ENCODE peak calls at places on chromosomes 4 and X, in six cellular contexts. J, C, W, T, A and X are unnamed samples.

GRCh38 chrX:5415738-5416137 is 812.9 kb downstream of the NLGN4X start:
- DNase-seq in J (no peak), C (no peak), W (no peak), T (no peak), A (no peak), X (no peak)

GRCh38 chrX:11683057-11683456 is 17.3 kb upstream of the ARHGAP6 start:
- DNase-seq in J (no peak), C (no peak), W (no peak), T (no peak), A (no peak), X (no peak)

GRCh38 chrX:100883654-100884053 is 9.5 kb upstream of the NOX1 start:
- DNase-seq in J (no peak), C (no peak), W (no peak), T (no peak), A (no peak), X (no peak)

GRCh38 chrX:42093756-42094155 is 170.4 kb upstream of the CASK start:
- DNase-seq in J (no peak), C (no peak), W (peak), T (no peak), A (no peak), X (no peak)

GRCh38 chr4:127870688-127871087 is 10.0 kb upstream of the PLK4 start:
- DNase-seq in J (no peak), C (no peak), W (no peak), T (no peak), A (no peak), X (no peak)

GRCh38 chrX:149275836-149276235 is 229.3 kb downstream of the IDS start:
- DNase-seq in J (no peak), C (no peak), W (no peak), T (no peak), A (no peak), X (no peak)

GRCh38 chr4:8433181-8433580 is 7.3 kb downstream of the ACOX3 start:
- DNase-seq in J (no peak), C (no peak), W (no peak), T (no peak), A (no peak), X (no peak)

GRCh38 chrX:115582871-115583729 is 22.1 kb downstream of the PLS3 start:
- DNase-seq in J (no peak), C (no peak), W (no peak), T (no peak), A (no peak), X (no peak)

GRCh38 chr4:145731026-145731425 is 51.1 kb downstream of the C4orf51 start:
- DNase-seq in J (no peak), C (no peak), W (no peak), T (no peak), A (no peak), X (no peak)

GRCh38 chr4:169914871-169915270 is 111.3 kb downstream of the MFAP3L start:
- DNase-seq in J (no peak), C (no peak), W (no peak), T (no peak), A (no peak), X (no peak)

GRCh38 chr4:30718889-30719252 is 1.3 kb upstream of the PCDH7 start:
- DNase-seq in J (peak), C (no peak), W (no peak), T (no peak), A (no peak), X (peak)

GRCh38 chr4:3416821-3417221 is 24.9 kb upstream of the HGFAC start:
- DNase-seq in J (no peak), C (no peak), W (no peak), T (no peak), A (no peak), X (no peak)

GRCh38 chr4:13548059-13548983 is 4.0 kb upstream of the NKX3-2 start:
- DNase-seq in J (peak), C (no peak), W (no peak), T (no peak), A (no peak), X (peak)

GRCh38 chr4:96713271-96713670 is 873.4 kb downstream of the PDHA2 start:
- DNase-seq in J (no peak), C (no peak), W (no peak), T (no peak), A (no peak), X (no peak)

GRCh38 chr4:180084561-180084960 is 2158.6 kb upstream of the TENM3 start:
- DNase-seq in J (no peak), C (no peak), W (no peak), T (no peak), A (no peak), X (no peak)

GRCh38 chr4:154491731-154492249 is at the start of gene DCHS2:
- DNase-seq in J (peak), C (peak), W (no peak), T (no peak), A (peak), X (peak)

GRCh38 chrX:110394653-110395052 is 36.0 kb downstream of the RTL9 start:
- DNase-seq in J (no peak), C (no peak), W (no peak), T (no peak), A (peak), X (no peak)

GRCh38 chr4:183626168-183626567 is 32.8 kb downstream of the RWDD4 start:
- DNase-seq in J (no peak), C (no peak), W (no peak), T (no peak), A (no peak), X (no peak)

GRCh38 chr4:79827283-79827682 is 245.7 kb downstream of the ANTXR2 start:
- DNase-seq in J (no peak), C (no peak), W (no peak), T (no peak), A (no peak), X (no peak)

GRCh38 chrX:103556941-103557340 is 28.4 kb upstream of the TCEAL4 start:
- DNase-seq in J (no peak), C (no peak), W (no peak), T (no peak), A (no peak), X (no peak)

GRCh38 chrX:113400193-113400704 is 559.6 kb upstream of the AMOT start:
- DNase-seq in J (no peak), C (no peak), W (no peak), T (peak), A (no peak), X (no peak)

GRCh38 chr4:170979736-170980135 is 833.5 kb upstream of the GALNTL6 start:
- DNase-seq in J (no peak), C (no peak), W (no peak), T (no peak), A (no peak), X (no peak)

GRCh38 chr4:109916003-109916399 is 3.3 kb downstream of the EGF start:
- DNase-seq in J (no peak), C (no peak), W (no peak), T (no peak), A (no peak), X (no peak)

GRCh38 chrX:24494544-24495113 is 29.5 kb downstream of the PDK3 start:
- DNase-seq in J (no peak), C (no peak), W (no peak), T (no peak), A (no peak), X (peak)

GRCh38 chr4:21819086-21819485 is 129.5 kb downstream of the KCNIP4 start:
- DNase-seq in J (no peak), C (no peak), W (no peak), T (no peak), A (no peak), X (no peak)

GRCh38 chr4:94413085-94413685 is 38.6 kb upstream of the PDLIM5 start:
- DNase-seq in J (no peak), C (no peak), W (no peak), T (no peak), A (no peak), X (no peak)

GRCh38 chrX:39758791-39759525 is 338.8 kb downstream of the BCOR start:
- DNase-seq in J (no peak), C (no peak), W (no peak), T (no peak), A (no peak), X (no peak)

GRCh38 chrX:50779694-50780093 is 34.3 kb downstream of the SHROOM4 start:
- DNase-seq in J (no peak), C (no peak), W (no peak), T (no peak), A (no peak), X (no peak)

GRCh38 chr4:147326581-147326980 is 154.3 kb upstream of the EDNRA start:
- DNase-seq in J (no peak), C (no peak), W (no peak), T (no peak), A (no peak), X (no peak)

GRCh38 chrX:67524428-67524827 is 19.4 kb upstream of the AR start:
- DNase-seq in J (no peak), C (no peak), W (no peak), T (no peak), A (no peak), X (peak)

GRCh38 chr4:88318751-88319350 is 34.5 kb upstream of the PPM1K start:
- DNase-seq in J (no peak), C (peak), W (no peak), T (no peak), A (no peak), X (peak)

GRCh38 chr4:105976913-105977312 is 81.6 kb downstream of the NPNT start:
- DNase-seq in J (no peak), C (no peak), W (no peak), T (no peak), A (no peak), X (no peak)

GRCh38 chrX:16870861-16871584 is 861 bp upstream of the RBBP7 start:
- DNase-seq in J (peak), C (peak), W (no peak), T (no peak), A (no peak), X (no peak)

GRCh38 chr4:143482753-143483362 is 30.6 kb upstream of the SMARCA5 start:
- DNase-seq in J (peak), C (no peak), W (no peak), T (peak), A (no peak), X (peak)

GRCh38 chr4:26687728-26688127 is 103.8 kb downstream of the TBC1D19 start:
- DNase-seq in J (no peak), C (no peak), W (no peak), T (no peak), A (no peak), X (no peak)

GRCh38 chr4:26692014-26692726 is 108.3 kb downstream of the TBC1D19 start:
- DNase-seq in J (no peak), C (no peak), W (no peak), T (no peak), A (peak), X (no peak)
- TF ChIP-seq JUND in J (no peak), C (no peak), W (no peak), T (no peak), A (no peak), X (no peak)

GRCh38 chrX:20829665-20830481 is 544.3 kb upstream of the CNKSR2 start:
- DNase-seq in J (no peak), C (no peak), W (no peak), T (no peak), A (no peak), X (no peak)
- TF ChIP-seq JUND in J (no peak), C (no peak), W (no peak), T (no peak), A (no peak), X (no peak)

DNA sequence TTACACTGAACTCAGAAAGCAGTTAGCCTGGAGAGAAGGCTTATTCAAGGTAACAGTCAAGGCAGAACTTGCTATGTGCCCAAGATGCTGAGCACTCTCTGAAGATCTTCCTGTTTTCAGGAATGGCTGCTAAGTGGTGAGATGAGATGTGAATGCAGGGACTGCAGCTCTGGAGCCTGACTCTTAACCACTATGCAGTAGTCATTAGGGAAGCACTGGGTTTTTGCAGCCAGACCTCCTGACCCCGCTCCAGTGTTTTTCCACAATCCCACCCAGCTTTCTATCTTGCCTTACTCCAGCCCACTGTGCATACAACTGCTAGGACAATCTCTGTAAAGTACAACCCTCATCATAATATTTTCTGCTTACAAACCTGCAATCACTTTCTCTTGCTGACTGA is 95.2 kb upstream of the LNX1 start:
- DNase-seq in J (no peak), C (no peak), W (no peak), T (no peak), A (no peak), X (no peak)
- TF ChIP-seq JUND in J (no peak), C (no peak), W (no peak), T (no peak), A (no peak), X (no peak)

GRCh38 chrX:9704876-9705465 is 60.7 kb downstream of the GPR143 start:
- DNase-seq in J (no peak), C (no peak), W (no peak), T (no peak), A (no peak), X (no peak)

GRCh38 chrX:9708923-9709553 is 56.6 kb downstream of the GPR143 start:
- DNase-seq in J (peak), C (peak), W (peak), T (peak), A (peak), X (peak)

GRCh38 chrX:9708086-9708485 is 57.6 kb downstream of the GPR143 start:
- DNase-seq in J (no peak), C (no peak), W (no peak), T (no peak), A (no peak), X (no peak)

GRCh38 chrX:9707306-9708015 is 58.2 kb downstream of the GPR143 start:
- DNase-seq in J (no peak), C (no peak), W (no peak), T (no peak), A (no peak), X (no peak)

DNA sequence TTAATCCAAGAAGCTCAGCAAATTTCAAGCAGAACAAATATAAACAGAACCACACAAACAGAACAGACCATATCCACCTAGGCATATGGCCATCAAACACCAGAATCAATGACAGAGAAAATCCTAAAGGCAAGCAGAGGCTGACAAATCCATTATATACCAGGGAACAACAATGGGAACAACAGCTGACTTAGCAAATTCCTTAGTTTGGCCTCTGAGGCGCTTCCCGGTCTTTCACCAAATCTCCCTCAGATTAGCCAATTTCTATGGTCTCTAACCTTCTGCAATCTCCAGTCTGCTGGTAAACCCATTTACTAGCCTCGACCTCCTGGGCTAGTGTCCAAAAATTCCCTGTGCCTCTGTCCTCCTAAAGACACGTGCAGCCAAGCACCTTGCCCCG is 59.2 kb downstream of the GPR143 start:
- DNase-seq in J (no peak), C (no peak), W (no peak), T (no peak), A (no peak), X (no peak)
- TF ChIP-seq JUND in J (no peak), C (no peak), W (no peak), T (no peak), A (no peak), X (no peak)

GRCh38 chr4:74377714-74378113 is 12.8 kb downstream of the EREG start:
- DNase-seq in J (no peak), C (no peak), W (no peak), T (no peak), A (no peak), X (no peak)

GRCh38 chr4:74376888-74377483 is 12.0 kb downstream of the EREG start:
- DNase-seq in J (peak), C (no peak), W (no peak), T (no peak), A (peak), X (peak)

GRCh38 chr4:74374561-74375327 is 9.8 kb downstream of the EREG start:
- DNase-seq in J (no peak), C (no peak), W (no peak), T (peak), A (no peak), X (no peak)

GRCh38 chr4:74374128-74374527 is 9.2 kb downstream of the EREG start:
- DNase-seq in J (no peak), C (no peak), W (no peak), T (no peak), A (no peak), X (no peak)

DNA sequence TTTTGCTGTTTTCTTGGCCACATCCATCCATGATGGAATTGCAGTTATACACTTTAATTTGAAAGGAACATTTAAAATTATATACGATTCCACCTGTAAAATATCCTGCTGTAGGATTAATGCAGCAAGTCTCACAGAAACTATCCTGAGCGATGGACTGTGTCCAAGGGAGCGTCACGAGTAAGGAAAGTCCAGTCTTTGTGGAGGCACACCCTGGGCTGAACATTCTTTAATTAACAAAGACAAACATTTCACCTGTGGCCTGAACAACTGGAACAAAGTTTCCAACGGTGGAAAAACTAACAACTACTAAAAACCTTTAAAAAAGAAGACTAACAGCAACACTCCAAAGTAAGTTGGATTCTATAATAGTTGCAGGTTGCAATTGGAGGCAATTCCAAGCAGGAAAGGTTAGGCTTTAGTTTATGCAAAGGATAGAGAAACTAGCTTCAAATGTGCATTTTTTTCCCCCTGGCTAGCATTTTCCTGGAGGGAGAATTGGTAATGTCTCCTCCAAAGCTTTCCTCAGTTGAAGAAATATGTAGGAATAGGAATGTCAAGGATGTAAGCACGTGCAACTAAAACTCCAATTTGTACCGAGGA is 11.0 kb downstream of the EREG start:
- DNase-seq in J (no peak), C (no peak), W (no peak), T (no peak), A (no peak), X (no peak)
- TF ChIP-seq JUND in J (no peak), C (no peak), W (no peak), T (no peak), A (no peak), X (no peak)

DNA sequence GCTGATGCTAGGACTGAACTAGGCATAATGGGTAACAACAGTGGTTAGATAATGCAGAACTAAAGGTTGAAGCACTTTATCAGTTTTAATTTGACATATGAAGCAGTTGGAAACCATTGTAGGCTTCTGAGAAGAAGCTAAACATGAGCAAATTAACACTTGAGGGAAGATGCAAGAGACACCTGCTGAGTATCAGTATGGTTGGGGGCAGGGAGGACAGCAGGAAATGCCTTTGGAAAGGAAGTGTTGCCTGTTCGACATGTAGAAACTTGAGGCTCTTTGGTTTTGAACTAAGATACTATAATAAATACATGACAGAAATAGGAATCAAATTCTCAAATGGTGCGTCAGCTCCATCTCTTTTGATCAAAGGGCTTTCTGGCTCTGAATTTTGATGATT is 115.6 kb downstream of the FHIP1A start:
- DNase-seq in J (no peak), C (no peak), W (no peak), T (no peak), A (no peak), X (no peak)
- TF ChIP-seq JUND in J (no peak), C (no peak), W (no peak), T (no peak), A (no peak), X (no peak)